ENCODE peak calls at places on chromosomes 6 and 20, in ten cellular contexts. One of them, this sample, is unnamed.

GRCh38 chr6:159981171-159981571 is 12.3 kb downstream of the IGF2R start:
- DNase-seq in hepatocyte: no peak
- DNase-seq in fibroblast of lung: no peak
- DNase-seq in mucosa of descending colon: no peak
- DNase-seq in stomach: no peak
- DNase-seq in lower lobe of right lung: no peak
- DNase-seq in prostate gland: no peak
- DNase-seq in heart left ventricle: no peak
- DNase-seq in A549: no peak
- DNase-seq in HCT116: no peak
- DNase-seq in this sample: no peak

GRCh38 chr6:140923048-140923447 is 1209.7 kb upstream of the GJE1 start:
- DNase-seq in hepatocyte: no peak
- DNase-seq in fibroblast of lung: no peak
- DNase-seq in mucosa of descending colon: peak; percentile 6
- DNase-seq in stomach: no peak
- DNase-seq in lower lobe of right lung: no peak
- DNase-seq in prostate gland: no peak
- DNase-seq in heart left ventricle: no peak
- DNase-seq in A549: no peak
- DNase-seq in HCT116: no peak
- DNase-seq in this sample: no peak

GRCh38 chr20:17568972-17569471 is 853 bp upstream of the DSTN start:
- DNase-seq in hepatocyte: peak; percentile 93
- DNase-seq in fibroblast of lung: peak; percentile 99
- DNase-seq in mucosa of descending colon: peak; percentile 85
- DNase-seq in stomach: peak; percentile 87
- DNase-seq in lower lobe of right lung: peak; percentile 87
- DNase-seq in prostate gland: peak; percentile 90
- DNase-seq in heart left ventricle: peak; percentile 89
- DNase-seq in A549: peak; percentile 98
- DNase-seq in HCT116: peak; percentile 91
- DNase-seq in this sample: peak; percentile 95

GRCh38 chr6:150269857-150270223 is 99.0 kb upstream of the IYD start:
- DNase-seq in hepatocyte: peak; percentile 72
- DNase-seq in fibroblast of lung: peak; percentile 96
- DNase-seq in mucosa of descending colon: no peak
- DNase-seq in stomach: no peak
- DNase-seq in lower lobe of right lung: no peak
- DNase-seq in prostate gland: no peak
- DNase-seq in heart left ventricle: no peak
- DNase-seq in A549: peak; percentile 62
- DNase-seq in HCT116: peak; percentile 90
- DNase-seq in this sample: no peak

GRCh38 chr6:85449388-85449817 is 480 bp upstream of the NT5E start:
- DNase-seq in hepatocyte: no peak
- DNase-seq in fibroblast of lung: peak; percentile 88
- DNase-seq in mucosa of descending colon: peak; percentile 35
- DNase-seq in stomach: no peak
- DNase-seq in lower lobe of right lung: no peak
- DNase-seq in prostate gland: no peak
- DNase-seq in heart left ventricle: peak; percentile 34
- DNase-seq in A549: peak; percentile 44
- DNase-seq in HCT116: no peak
- DNase-seq in this sample: no peak

GRCh38 chr6:79525272-79526100 is 11.7 kb downstream of the LCA5 start:
- DNase-seq in hepatocyte: peak; percentile 66
- DNase-seq in fibroblast of lung: peak; percentile 92
- DNase-seq in mucosa of descending colon: no peak
- DNase-seq in stomach: no peak
- DNase-seq in lower lobe of right lung: no peak
- DNase-seq in prostate gland: no peak
- DNase-seq in heart left ventricle: peak; percentile 32
- DNase-seq in A549: peak; percentile 10
- DNase-seq in HCT116: no peak
- DNase-seq in this sample: peak; percentile 87

GRCh38 chr6:144909753-144910280 is 624.7 kb downstream of the UTRN start:
- DNase-seq in hepatocyte: no peak
- DNase-seq in fibroblast of lung: peak; percentile 44
- DNase-seq in mucosa of descending colon: no peak
- DNase-seq in stomach: no peak
- DNase-seq in lower lobe of right lung: no peak
- DNase-seq in prostate gland: no peak
- DNase-seq in heart left ventricle: no peak
- DNase-seq in A549: no peak
- DNase-seq in HCT116: no peak
- DNase-seq in this sample: no peak

GRCh38 chr6:72826033-72826432 is 204.2 kb downstream of the KCNQ5 start:
- DNase-seq in hepatocyte: no peak
- DNase-seq in fibroblast of lung: peak; percentile 66
- DNase-seq in mucosa of descending colon: no peak
- DNase-seq in stomach: no peak
- DNase-seq in lower lobe of right lung: no peak
- DNase-seq in prostate gland: no peak
- DNase-seq in heart left ventricle: no peak
- DNase-seq in A549: no peak
- DNase-seq in HCT116: no peak
- DNase-seq in this sample: no peak

GRCh38 chr6:150638765-150639164 is 39.1 kb downstream of the PLEKHG1 start:
- DNase-seq in hepatocyte: no peak
- DNase-seq in fibroblast of lung: peak; percentile 27
- DNase-seq in mucosa of descending colon: no peak
- DNase-seq in stomach: no peak
- DNase-seq in lower lobe of right lung: no peak
- DNase-seq in prostate gland: no peak
- DNase-seq in heart left ventricle: no peak
- DNase-seq in A549: no peak
- DNase-seq in HCT116: no peak
- DNase-seq in this sample: no peak

GRCh38 chr20:59120491-59120890 is 43.1 kb upstream of the ZNF831 start:
- DNase-seq in hepatocyte: no peak
- DNase-seq in fibroblast of lung: no peak
- DNase-seq in mucosa of descending colon: no peak
- DNase-seq in stomach: no peak
- DNase-seq in lower lobe of right lung: no peak
- DNase-seq in prostate gland: no peak
- DNase-seq in heart left ventricle: no peak
- DNase-seq in A549: no peak
- DNase-seq in HCT116: no peak
- DNase-seq in this sample: no peak

GRCh38 chr6:89216411-89216810 is 747 bp downstream of the GABRR1 start:
- DNase-seq in hepatocyte: no peak
- DNase-seq in fibroblast of lung: no peak
- DNase-seq in mucosa of descending colon: no peak
- DNase-seq in stomach: no peak
- DNase-seq in lower lobe of right lung: no peak
- DNase-seq in prostate gland: no peak
- DNase-seq in heart left ventricle: no peak
- DNase-seq in A549: no peak
- DNase-seq in HCT116: no peak
- DNase-seq in this sample: no peak

GRCh38 chr6:134529921-134530320 is 212.0 kb upstream of the SGK1 start:
- DNase-seq in hepatocyte: peak; percentile 26
- DNase-seq in fibroblast of lung: peak; percentile 65
- DNase-seq in mucosa of descending colon: no peak
- DNase-seq in stomach: no peak
- DNase-seq in lower lobe of right lung: no peak
- DNase-seq in prostate gland: no peak
- DNase-seq in heart left ventricle: no peak
- DNase-seq in A549: peak; percentile 89
- DNase-seq in HCT116: no peak
- DNase-seq in this sample: peak; percentile 43

GRCh38 chr20:44946266-44946852 is 13.8 kb downstream of the TOMM34 start:
- DNase-seq in hepatocyte: no peak
- DNase-seq in fibroblast of lung: no peak
- DNase-seq in mucosa of descending colon: no peak
- DNase-seq in stomach: no peak
- DNase-seq in lower lobe of right lung: no peak
- DNase-seq in prostate gland: no peak
- DNase-seq in heart left ventricle: no peak
- DNase-seq in A549: no peak
- DNase-seq in HCT116: no peak
- DNase-seq in this sample: no peak

GRCh38 chr20:3314391-3314790 is 75.4 kb upstream of the SLC4A11 start:
- DNase-seq in hepatocyte: no peak
- DNase-seq in fibroblast of lung: no peak
- DNase-seq in mucosa of descending colon: no peak
- DNase-seq in stomach: no peak
- DNase-seq in lower lobe of right lung: no peak
- DNase-seq in prostate gland: no peak
- DNase-seq in heart left ventricle: no peak
- DNase-seq in A549: no peak
- DNase-seq in HCT116: no peak
- DNase-seq in this sample: no peak

GRCh38 chr6:105994522-105995402 is 91.4 kb upstream of the PRDM1 start:
- DNase-seq in hepatocyte: peak; percentile 51
- DNase-seq in fibroblast of lung: peak; percentile 73
- DNase-seq in mucosa of descending colon: peak; percentile 61
- DNase-seq in stomach: peak; percentile 57
- DNase-seq in lower lobe of right lung: peak; percentile 74
- DNase-seq in prostate gland: peak; percentile 33
- DNase-seq in heart left ventricle: peak; percentile 53
- DNase-seq in A549: peak; percentile 39
- DNase-seq in HCT116: peak; percentile 31
- DNase-seq in this sample: peak; percentile 42

GRCh38 chr6:156719720-156720563 is 57.2 kb upstream of the ARID1B start:
- DNase-seq in hepatocyte: peak; percentile 96
- DNase-seq in fibroblast of lung: peak; percentile 90
- DNase-seq in mucosa of descending colon: peak; percentile 98
- DNase-seq in stomach: peak; percentile 97
- DNase-seq in lower lobe of right lung: peak; percentile 97
- DNase-seq in prostate gland: peak; percentile 97
- DNase-seq in heart left ventricle: peak; percentile 94
- DNase-seq in A549: peak; percentile 95
- DNase-seq in HCT116: peak; percentile 72
- DNase-seq in this sample: peak; percentile 96

GRCh38 chr6:145688493-145688905 is 46.8 kb downstream of the EPM2A start:
- DNase-seq in hepatocyte: no peak
- DNase-seq in fibroblast of lung: peak; percentile 77
- DNase-seq in mucosa of descending colon: no peak
- DNase-seq in stomach: no peak
- DNase-seq in lower lobe of right lung: no peak
- DNase-seq in prostate gland: no peak
- DNase-seq in heart left ventricle: no peak
- DNase-seq in A549: no peak
- DNase-seq in HCT116: no peak
- DNase-seq in this sample: no peak

GRCh38 chr6:85451586-85452306 is 1.9 kb downstream of the NT5E start:
- DNase-seq in hepatocyte: no peak
- DNase-seq in fibroblast of lung: no peak
- DNase-seq in mucosa of descending colon: no peak
- DNase-seq in stomach: no peak
- DNase-seq in lower lobe of right lung: no peak
- DNase-seq in prostate gland: no peak
- DNase-seq in heart left ventricle: no peak
- DNase-seq in A549: peak; percentile 17
- DNase-seq in HCT116: no peak
- DNase-seq in this sample: no peak

GRCh38 chr6:170516783-170517616 is 36.1 kb downstream of the PSMB1 start:
- DNase-seq in hepatocyte: peak; percentile 80
- DNase-seq in fibroblast of lung: peak; percentile 73
- DNase-seq in mucosa of descending colon: peak; percentile 65
- DNase-seq in stomach: peak; percentile 52
- DNase-seq in lower lobe of right lung: peak; percentile 59
- DNase-seq in prostate gland: peak; percentile 34
- DNase-seq in heart left ventricle: no peak
- DNase-seq in A549: peak; percentile 61
- DNase-seq in HCT116: peak; percentile 48
- DNase-seq in this sample: peak; percentile 65

GRCh38 chr6:51559059-51559458 is 528.4 kb downstream of the PKHD1 start:
- DNase-seq in hepatocyte: peak; percentile 33
- DNase-seq in fibroblast of lung: no peak
- DNase-seq in mucosa of descending colon: no peak
- DNase-seq in stomach: peak; percentile 27
- DNase-seq in lower lobe of right lung: no peak
- DNase-seq in prostate gland: no peak
- DNase-seq in heart left ventricle: no peak
- DNase-seq in A549: no peak
- DNase-seq in HCT116: no peak
- DNase-seq in this sample: peak; percentile 29
- TF ChIP-seq CTCF in hepatocyte: peak; percentile 43
- TF ChIP-seq CTCF in fibroblast of lung: no peak
- TF ChIP-seq CTCF in mucosa of descending colon: no peak
- TF ChIP-seq CTCF in stomach: no peak
- TF ChIP-seq CTCF in lower lobe of right lung: peak; percentile 15
- TF ChIP-seq CTCF in prostate gland: no peak
- TF ChIP-seq CTCF in heart left ventricle: no peak
- TF ChIP-seq CTCF in A549: no peak
- TF ChIP-seq CTCF in HCT116: no peak
- TF ChIP-seq CTCF in this sample: peak; percentile 27

DNA sequence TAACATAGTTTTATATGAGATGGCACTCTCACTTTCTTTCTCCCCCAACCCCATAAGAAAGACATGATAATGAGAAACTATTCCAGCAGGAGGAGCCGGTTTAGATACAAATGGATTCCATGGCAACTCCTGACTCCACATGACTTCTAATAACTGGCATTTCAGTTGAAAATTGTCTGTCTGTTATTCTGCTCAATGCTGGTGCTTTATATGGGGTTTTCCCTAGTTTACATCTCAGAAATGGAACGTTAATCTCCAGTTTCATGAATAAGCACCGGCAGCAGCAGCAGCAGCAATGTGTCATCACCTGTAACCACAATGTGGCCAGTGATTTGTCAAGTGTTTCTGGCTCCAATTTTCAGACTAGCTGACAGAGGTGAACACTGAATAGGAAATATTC is 8.0 kb upstream of the SIM1 start:
- DNase-seq in hepatocyte: no peak
- DNase-seq in fibroblast of lung: peak; percentile 71
- DNase-seq in mucosa of descending colon: no peak
- DNase-seq in stomach: no peak
- DNase-seq in lower lobe of right lung: no peak
- DNase-seq in prostate gland: no peak
- DNase-seq in heart left ventricle: no peak
- DNase-seq in A549: peak; percentile 3
- DNase-seq in HCT116: no peak
- DNase-seq in this sample: no peak
- H3K4me1 ChIP-seq in hepatocyte: no peaks in the 10 kb centered on the region
- H3K4me1 ChIP-seq in fibroblast of lung: no peaks in the 10 kb centered on the region
- H3K4me1 ChIP-seq in mucosa of descending colon: no peaks in the 10 kb centered on the region
- H3K4me1 ChIP-seq in stomach: no peaks in the 10 kb centered on the region
- H3K4me1 ChIP-seq in lower lobe of right lung: no peaks in the 10 kb centered on the region
- H3K4me1 ChIP-seq in prostate gland: no peaks in the 10 kb centered on the region
- H3K4me1 ChIP-seq in heart left ventricle: no peaks in the 10 kb centered on the region
- H3K4me1 ChIP-seq in A549: peaks cover 11% of the 10 kb centered on the region
- H3K4me1 ChIP-seq in HCT116: no peaks in the 10 kb centered on the region
- H3K4me1 ChIP-seq in this sample: no peaks in the 10 kb centered on the region

GRCh38 chr6:13466304-13467215 is 20.8 kb downstream of the GFOD1 start:
- DNase-seq in hepatocyte: no peak
- DNase-seq in fibroblast of lung: no peak
- DNase-seq in mucosa of descending colon: no peak
- DNase-seq in stomach: no peak
- DNase-seq in lower lobe of right lung: no peak
- DNase-seq in prostate gland: no peak
- DNase-seq in heart left ventricle: no peak
- DNase-seq in A549: no peak
- DNase-seq in HCT116: peak; percentile 36
- DNase-seq in this sample: no peak
- TF ChIP-seq CTCF in hepatocyte: no peak
- TF ChIP-seq CTCF in fibroblast of lung: no peak
- TF ChIP-seq CTCF in mucosa of descending colon: no peak
- TF ChIP-seq CTCF in stomach: no peak
- TF ChIP-seq CTCF in lower lobe of right lung: no peak
- TF ChIP-seq CTCF in prostate gland: no peak
- TF ChIP-seq CTCF in heart left ventricle: no peak
- TF ChIP-seq CTCF in A549: no peak
- TF ChIP-seq CTCF in HCT116: no peak
- TF ChIP-seq CTCF in this sample: no peak

GRCh38 chr6:162854228-162854627 is 126.5 kb downstream of the PACRG start:
- DNase-seq in hepatocyte: no peak
- DNase-seq in fibroblast of lung: peak; percentile 14
- DNase-seq in mucosa of descending colon: no peak
- DNase-seq in stomach: no peak
- DNase-seq in lower lobe of right lung: no peak
- DNase-seq in prostate gland: no peak
- DNase-seq in heart left ventricle: no peak
- DNase-seq in A549: no peak
- DNase-seq in HCT116: no peak
- DNase-seq in this sample: no peak
- H3K4me1 ChIP-seq in hepatocyte: peaks cover 14% of the 10 kb centered on the region
- H3K4me1 ChIP-seq in fibroblast of lung: no peaks in the 10 kb centered on the region
- H3K4me1 ChIP-seq in mucosa of descending colon: no peaks in the 10 kb centered on the region
- H3K4me1 ChIP-seq in stomach: no peaks in the 10 kb centered on the region
- H3K4me1 ChIP-seq in lower lobe of right lung: no peaks in the 10 kb centered on the region
- H3K4me1 ChIP-seq in prostate gland: no peaks in the 10 kb centered on the region
- H3K4me1 ChIP-seq in heart left ventricle: no peaks in the 10 kb centered on the region
- H3K4me1 ChIP-seq in A549: no peaks in the 10 kb centered on the region
- H3K4me1 ChIP-seq in HCT116: no peaks in the 10 kb centered on the region
- H3K4me1 ChIP-seq in this sample: no peaks in the 10 kb centered on the region

This sample was measured in Caco-2.